ENCODE peak calls at places on chromosome 6, in four cellular contexts. Z is fibroblast of mammary gland, P is erythroblast, X is ovary. W is an unnamed sample.

GRCh38 chr6:161458199-161458598 is 184.3 kb upstream of the AGPAT4 start:
- DNase-seq in X (no peak), P (no peak), Z (no peak), W (no peak)

GRCh38 chr6:33570806-33571636 is 9.1 kb downstream of the BAK1 start:
- DNase-seq in X (peak), P (peak), Z (peak), W (peak)

GRCh38 chr6:111250743-111251406 is 163.6 kb downstream of the SLC16A10 start:
- DNase-seq in P (no peak), Z (no peak), X (no peak), W (no peak)

GRCh38 chr6:10235339-10235738 is 179.5 kb downstream of the TFAP2A start:
- DNase-seq in X (no peak), Z (no peak), P (no peak), W (no peak)

GRCh38 chr6:163955752-163956151 is 541.2 kb downstream of the QKI start:
- DNase-seq in P (no peak), X (no peak), Z (no peak), W (no peak)

GRCh38 chr6:110590821-110591351 is 114.5 kb upstream of the SLC22A16 start:
- DNase-seq in P (no peak), X (no peak), Z (peak), W (no peak)

GRCh38 chr6:3418521-3419060 is 38.3 kb downstream of the SLC22A23 start:
- DNase-seq in Z (no peak), X (no peak), P (peak), W (no peak)

GRCh38 chr6:87736809-87737540 is 34.9 kb upstream of the AKIRIN2 start:
- DNase-seq in P (no peak), X (no peak), Z (no peak), W (no peak)

GRCh38 chr6:32785781-32786533 is 22.6 kb upstream of the HLA-DQB2 start:
- DNase-seq in Z (peak), X (no peak), P (peak), W (no peak)

GRCh38 chr6:110517601-110518280 is 41.3 kb upstream of the SLC22A16 start:
- DNase-seq in X (no peak), P (no peak), Z (peak), W (no peak)

GRCh38 chr6:82045965-82046756 is 201.4 kb downstream of the IBTK start:
- DNase-seq in P (no peak), Z (peak), X (no peak), W (no peak)

GRCh38 chr6:56842602-56843475 is 112.1 kb upstream of the BEND6 start:
- DNase-seq in X (peak), Z (peak), P (no peak), W (peak)

GRCh38 chr6:116100419-116101297 is at the start of gene NT5DC1:
- DNase-seq in P (peak), Z (peak), X (peak), W (peak)

GRCh38 chr6:131443014-131443413 is 130.0 kb upstream of the ARG1 start:
- DNase-seq in P (no peak), Z (no peak), X (no peak), W (no peak)

GRCh38 chr6:24721461-24722215 is 2.7 kb upstream of the C6orf62 start:
- DNase-seq in Z (peak), X (no peak), P (no peak), W (no peak)

W was measured in uterus.